ENCODE peak calls at places on chromosomes 5 and 9, in nine cellular contexts. One of them, this sample, is unnamed.
A peak's percentile ranks its signal among the peaks of the same experiment; 100 is the strongest.

GRCh38 chr5:149765932-149766331 is 35.8 kb downstream of the PPARGC1B start:
- DNase-seq in hepatic stellate cell: no peak
- DNase-seq in anterior cingulate cortex: no peak
- DNase-seq in GM04504: no peak
- DNase-seq in caudate nucleus: no peak
- DNase-seq in naive thymus-derived CD8-positive, alpha-beta T cell: no peak
- DNase-seq in T-helper 9 cell: no peak
- DNase-seq in HS-5: no peak
- DNase-seq in T47D: no peak
- DNase-seq in this sample: no peak

GRCh38 chr5:91200692-91201091 is 182.4 kb downstream of the ARRDC3 start:
- DNase-seq in hepatic stellate cell: no peak
- DNase-seq in anterior cingulate cortex: no peak
- DNase-seq in GM04504: no peak
- DNase-seq in caudate nucleus: no peak
- DNase-seq in naive thymus-derived CD8-positive, alpha-beta T cell: no peak
- DNase-seq in T-helper 9 cell: no peak
- DNase-seq in HS-5: no peak
- DNase-seq in T47D: no peak
- DNase-seq in this sample: no peak

GRCh38 chr5:177163500-177163899 is 29.9 kb downstream of the NSD1 start:
- DNase-seq in hepatic stellate cell: no peak
- DNase-seq in anterior cingulate cortex: no peak
- DNase-seq in GM04504: no peak
- DNase-seq in caudate nucleus: no peak
- DNase-seq in naive thymus-derived CD8-positive, alpha-beta T cell: no peak
- DNase-seq in T-helper 9 cell: no peak
- DNase-seq in HS-5: no peak
- DNase-seq in T47D: no peak
- DNase-seq in this sample: no peak

GRCh38 chr9:114372971-114373591 is 14.7 kb downstream of the AKNA start:
- DNase-seq in hepatic stellate cell: no peak
- DNase-seq in anterior cingulate cortex: no peak
- DNase-seq in GM04504: no peak
- DNase-seq in caudate nucleus: peak; percentile 17
- DNase-seq in naive thymus-derived CD8-positive, alpha-beta T cell: peak; percentile 62
- DNase-seq in T-helper 9 cell: peak; percentile 75
- DNase-seq in HS-5: no peak
- DNase-seq in T47D: no peak
- DNase-seq in this sample: no peak

GRCh38 chr9:135301271-135302263 is 178.0 kb upstream of the PPP1R26 start:
- DNase-seq in hepatic stellate cell: no peak
- DNase-seq in anterior cingulate cortex: no peak
- DNase-seq in GM04504: no peak
- DNase-seq in caudate nucleus: no peak
- DNase-seq in naive thymus-derived CD8-positive, alpha-beta T cell: no peak
- DNase-seq in T-helper 9 cell: no peak
- DNase-seq in HS-5: no peak
- DNase-seq in T47D: no peak
- DNase-seq in this sample: no peak

GRCh38 chr5:141691867-141692532 is 10.0 kb upstream of the ARAP3 start:
- DNase-seq in hepatic stellate cell: peak; percentile 84
- DNase-seq in anterior cingulate cortex: peak; percentile 57
- DNase-seq in GM04504: peak; percentile 38
- DNase-seq in caudate nucleus: peak; percentile 81
- DNase-seq in naive thymus-derived CD8-positive, alpha-beta T cell: peak; percentile 73
- DNase-seq in T-helper 9 cell: peak; percentile 85
- DNase-seq in HS-5: no peak
- DNase-seq in T47D: peak; percentile 83
- DNase-seq in this sample: peak; percentile 78

GRCh38 chr9:83066771-83067170 is 3.8 kb upstream of the RASEF start:
- DNase-seq in hepatic stellate cell: no peak
- DNase-seq in anterior cingulate cortex: no peak
- DNase-seq in GM04504: peak; percentile 80
- DNase-seq in caudate nucleus: no peak
- DNase-seq in naive thymus-derived CD8-positive, alpha-beta T cell: no peak
- DNase-seq in T-helper 9 cell: no peak
- DNase-seq in HS-5: peak; percentile 86
- DNase-seq in T47D: no peak
- DNase-seq in this sample: no peak

GRCh38 chr5:102933300-102933699 is 178.2 kb downstream of the PAM start:
- DNase-seq in hepatic stellate cell: no peak
- DNase-seq in anterior cingulate cortex: no peak
- DNase-seq in GM04504: no peak
- DNase-seq in caudate nucleus: no peak
- DNase-seq in naive thymus-derived CD8-positive, alpha-beta T cell: no peak
- DNase-seq in T-helper 9 cell: no peak
- DNase-seq in HS-5: no peak
- DNase-seq in T47D: no peak
- DNase-seq in this sample: no peak

GRCh38 chr5:78785454-78785853 is 136.9 kb upstream of the LHFPL2 start:
- DNase-seq in hepatic stellate cell: no peak
- DNase-seq in anterior cingulate cortex: no peak
- DNase-seq in GM04504: no peak
- DNase-seq in caudate nucleus: no peak
- DNase-seq in naive thymus-derived CD8-positive, alpha-beta T cell: no peak
- DNase-seq in T-helper 9 cell: no peak
- DNase-seq in HS-5: no peak
- DNase-seq in T47D: no peak
- DNase-seq in this sample: no peak

GRCh38 chr9:86637515-86637914 is 283.3 kb upstream of the TUT7 start:
- DNase-seq in hepatic stellate cell: peak; percentile 12
- DNase-seq in anterior cingulate cortex: no peak
- DNase-seq in GM04504: no peak
- DNase-seq in caudate nucleus: no peak
- DNase-seq in naive thymus-derived CD8-positive, alpha-beta T cell: no peak
- DNase-seq in T-helper 9 cell: no peak
- DNase-seq in HS-5: no peak
- DNase-seq in T47D: no peak
- DNase-seq in this sample: peak; percentile 6

GRCh38 chr9:131333771-131334567 is 44.4 kb downstream of the PLPP7 start:
- DNase-seq in hepatic stellate cell: no peak
- DNase-seq in anterior cingulate cortex: no peak
- DNase-seq in GM04504: no peak
- DNase-seq in caudate nucleus: no peak
- DNase-seq in naive thymus-derived CD8-positive, alpha-beta T cell: no peak
- DNase-seq in T-helper 9 cell: no peak
- DNase-seq in HS-5: no peak
- DNase-seq in T47D: no peak
- DNase-seq in this sample: no peak